ENCODE peak calls at places on chromosomes 2 and 18, in five cellular contexts. Y, P, J, M and B are unnamed samples.

GRCh38 chr18:46632401-46633089 is 24.5 kb downstream of the LOXHD1 start:
- DNase-seq in P (no peak), M (no peak), J (peak), Y (peak), B (peak)

GRCh38 chr18:22378672-22379282 is 38.9 kb downstream of the CTAGE1 start:
- DNase-seq in M (no peak), J (no peak), Y (peak), P (peak), B (peak)

GRCh38 chr2:98480598-98480997 is 35.9 kb downstream of the INPP4A start:
- DNase-seq in Y (no peak), J (no peak), M (no peak), P (no peak), B (no peak)

GRCh38 chr2:63790913-63791312 is 50.8 kb upstream of the UGP2 start:
- DNase-seq in J (no peak), M (peak), Y (peak), P (no peak), B (peak)

GRCh38 chr2:65366595-65367125 is 65.7 kb downstream of the SPRED2 start:
- DNase-seq in J (no peak), P (peak), Y (peak), M (peak), B (peak)

GRCh38 chr18:33751613-33752221 is 173.7 kb downstream of the ASXL3 start:
- DNase-seq in M (no peak), Y (peak), J (no peak), P (no peak), B (peak)

GRCh38 chr2:8544786-8545631 is 136.8 kb upstream of the ID2 start:
- DNase-seq in P (peak), J (peak), Y (no peak), M (peak), B (peak)

GRCh38 chr2:8169443-8169842 is 512.4 kb upstream of the ID2 start:
- DNase-seq in J (no peak), M (peak), Y (peak), P (no peak), B (peak)

GRCh38 chr2:97707428-97708380 is 5.7 kb upstream of the ZAP70 start:
- DNase-seq in J (no peak), P (peak), Y (no peak), M (no peak), B (no peak)